ENCODE peak calls at places on chromosomes 16 and 17, in four cellular contexts. V is uterus, W is IMR-90, J is gastrocnemius medialis. G is an unnamed sample. For H3K4me1, the result is how much of the 10 kb centered on the place peaks cover.

GRCh38 chr17:14873996-14874395 is 391.1 kb downstream of the PMP22 start:
- DNase-seq in J (no peak), W (no peak), V (no peak), G (no peak)

GRCh38 chr17:76578376-76578775 is 7.3 kb downstream of the ST6GALNAC2 start:
- DNase-seq in V (no peak), W (peak), J (no peak), G (no peak)

GRCh38 chr16:4317471-4318170 is 1.8 kb downstream of the GLIS2 start:
- DNase-seq in W (no peak), V (peak), J (no peak), G (no peak)

GRCh38 chr16:64711026-64711425 is 410.8 kb downstream of the CDH11 start:
- DNase-seq in J (no peak), W (no peak), V (no peak), G (no peak)

GRCh38 chr17:76272541-76273434 is 7.6 kb downstream of the UBALD2 start:
- DNase-seq in W (no peak), V (no peak), J (peak), G (no peak)

GRCh38 chr17:50916026-50916707 is 50.0 kb upstream of the TOB1 start:
- DNase-seq in W (peak), J (no peak), V (no peak), G (no peak)

GRCh38 chr17:40097087-40097486 is 3.3 kb downstream of the NR1D1 start:
- DNase-seq in J (peak), V (peak), W (no peak), G (no peak)

GRCh38 chr17:31739300-31739699 is 119.7 kb downstream of the COPRS start:
- DNase-seq in V (no peak), J (no peak), W (peak), G (no peak)

GRCh38 chr16:49488336-49488735 is 114.7 kb downstream of the C16orf78 start:
- DNase-seq in V (no peak), W (no peak), J (no peak), G (no peak)

GRCh38 chr16:77212736-77213541 is 13.7 kb downstream of the SYCE1L start:
- DNase-seq in V (peak), W (no peak), J (no peak), G (peak)

GRCh38 chr17:82412535-82413520 is 5.3 kb upstream of the HEXD start:
- DNase-seq in V (no peak), J (no peak), W (no peak), G (no peak)

GRCh38 chr17:78338860-78339259 is 21.0 kb downstream of the SOCS3 start:
- DNase-seq in V (no peak), W (no peak), J (no peak), G (peak)

GRCh38 chr16:25912321-25912720 is 220.6 kb downstream of the HS3ST4 start:
- DNase-seq in V (no peak), J (no peak), W (no peak), G (no peak)

GRCh38 chr17:60817187-60817586 is 139.5 kb downstream of the BCAS3 start:
- DNase-seq in W (peak), V (no peak), J (no peak), G (no peak)

GRCh38 chr17:60514500-60514899 is 11.5 kb downstream of the APPBP2 start:
- DNase-seq in J (no peak), V (no peak), W (no peak), G (no peak)

GRCh38 chr17:35368086-35368824 is 5.2 kb downstream of the SLFN11 start:
- DNase-seq in J (no peak), W (peak), V (no peak), G (peak)

GRCh38 chr17:36731091-36731490 is 129.7 kb downstream of the MRM1 start:
- DNase-seq in V (no peak), W (no peak), J (no peak), G (no peak)

GRCh38 chr17:41421617-41422016 is 2.8 kb downstream of the KRT37 start:
- DNase-seq in W (no peak), J (no peak), V (no peak), G (no peak)

GRCh38 chr16:85546585-85547447 is 66.3 kb upstream of the GSE1 start:
- DNase-seq in W (no peak), V (no peak), J (no peak), G (no peak)
- TF ChIP-seq POLR2A in W (no peak), V (no peak), J (no peak), G (no peak)

GRCh38 chr16:30942421-30942796 is 6.5 kb upstream of the ORAI3 start:
- DNase-seq in W (no peak), V (no peak), J (no peak), G (no peak)

GRCh38 chr16:30944352-30944751 is 4.5 kb upstream of the ORAI3 start:
- DNase-seq in V (no peak), W (no peak), J (no peak), G (no peak)

GRCh38 chr16:30937692-30938091 is 11.2 kb upstream of the ORAI3 start:
- DNase-seq in W (no peak), J (no peak), V (no peak), G (no peak)

GRCh38 chr16:30946671-30947532 is 2.0 kb upstream of the ORAI3 start:
- DNase-seq in V (no peak), J (no peak), W (no peak), G (no peak)

GRCh38 chr16:30941600-30942420 is 7.1 kb upstream of the ORAI3 start:
- DNase-seq in V (peak), J (peak), W (peak), G (peak)
- H3K4me1 ChIP-seq in V (under half), J (under half), W (under half), G (under half)

GRCh38 chr17:73141411-73141810 is 23.4 kb upstream of the SSTR2 start:
- DNase-seq in W (no peak), V (no peak), J (no peak), G (no peak)

GRCh38 chr17:73138541-73139138 is 26.2 kb upstream of the SSTR2 start:
- DNase-seq in J (no peak), W (no peak), V (no peak), G (no peak)

GRCh38 chr17:73140531-73140930 is 24.3 kb upstream of the SSTR2 start:
- DNase-seq in J (no peak), V (no peak), W (no peak), G (no peak)

GRCh38 chr17:73137376-73137775 is 27.4 kb upstream of the SSTR2 start:
- DNase-seq in V (no peak), W (no peak), J (no peak), G (no peak)

GRCh38 chr17:73139296-73139695 is 25.5 kb upstream of the SSTR2 start:
- DNase-seq in J (no peak), W (no peak), V (no peak), G (no peak)
- TF ChIP-seq CTCF in J (no peak), W (no peak), V (no peak), G (no peak)

GRCh38 chr17:1275205-1275961 is 4.1 kb upstream of the TRARG1 start:
- DNase-seq in J (no peak), V (no peak), W (no peak), G (no peak)

GRCh38 chr17:1275962-1276736 is 3.3 kb upstream of the TRARG1 start:
- DNase-seq in W (peak), J (peak), V (peak), G (peak)

GRCh38 chr17:1286379-1287106 is 7.1 kb downstream of the TRARG1 start:
- DNase-seq in J (no peak), W (no peak), V (no peak), G (no peak)

GRCh38 chr17:1280652-1281051 is 1.2 kb downstream of the TRARG1 start:
- DNase-seq in V (no peak), J (no peak), W (no peak), G (no peak)
- TF ChIP-seq POLR2A in V (no peak), J (no peak), W (no peak), G (no peak)

GRCh38 chr17:2485543-2485942 is 26.1 kb downstream of the METTL16 start:
- DNase-seq in W (no peak), J (no peak), V (no peak), G (no peak)

GRCh38 chr17:2484876-2485275 is 26.8 kb downstream of the METTL16 start:
- DNase-seq in V (no peak), W (no peak), J (no peak), G (no peak)

GRCh38 chr17:2483084-2483483 is 28.6 kb downstream of the METTL16 start:
- DNase-seq in J (no peak), W (no peak), V (no peak), G (no peak)

GRCh38 chr17:2481760-2482159 is 29.9 kb downstream of the METTL16 start:
- DNase-seq in V (no peak), W (no peak), J (no peak), G (no peak)

DNA sequence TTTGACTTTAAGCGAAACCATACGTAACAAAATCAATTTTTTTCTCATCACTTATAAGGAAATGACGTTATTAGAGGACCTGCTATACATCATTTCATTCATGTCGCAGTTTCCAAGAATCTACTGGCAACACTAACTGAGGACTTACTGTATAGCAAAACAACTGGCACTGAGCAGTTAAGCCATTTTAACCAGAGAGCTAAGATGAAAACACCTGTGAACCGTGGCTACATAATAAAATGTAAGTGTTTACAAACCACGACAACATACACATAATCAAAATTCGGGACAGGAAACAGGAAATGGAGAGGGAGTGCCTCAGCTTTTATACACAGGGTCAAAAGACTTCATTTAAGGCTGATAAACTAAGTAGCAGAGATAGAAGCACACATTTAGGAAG is 29.5 kb downstream of the METTL16 start:
- DNase-seq in J (no peak), V (no peak), W (no peak), G (no peak)
- H3K4me1 ChIP-seq in J (under half), V (under half), W (under half), G (under half)

DNA sequence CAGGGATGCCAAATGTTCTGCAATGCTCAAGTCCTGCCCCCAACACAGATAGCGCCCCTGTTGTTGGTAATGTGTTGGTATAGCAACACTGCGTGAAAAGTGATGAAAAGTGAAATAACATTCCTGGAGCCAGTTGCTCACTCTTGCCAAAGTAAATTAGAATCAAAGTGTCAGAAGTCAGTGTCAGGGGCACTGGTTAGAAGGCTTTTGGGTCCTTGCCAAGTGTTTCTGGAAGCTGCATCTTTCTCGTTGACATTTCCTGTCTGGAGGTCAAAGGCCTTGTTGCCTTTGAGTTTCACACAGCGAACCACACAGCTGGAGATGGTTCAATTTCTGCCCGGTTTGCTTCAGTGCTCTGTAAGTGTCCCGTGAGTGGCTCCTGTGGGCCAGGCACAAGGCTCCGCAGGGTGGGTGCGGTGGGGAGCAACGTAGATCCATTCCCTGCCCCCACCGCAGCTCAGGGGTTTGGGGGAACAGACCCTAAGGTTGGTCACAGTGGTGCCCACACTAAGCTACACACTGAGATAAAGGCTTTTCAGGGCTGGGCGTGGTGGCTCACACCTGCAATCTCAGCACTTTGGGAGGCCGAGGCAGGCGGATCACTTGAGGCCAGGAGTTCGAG is 3.6 kb upstream of the SLC16A5 start:
- DNase-seq in J (no peak), V (no peak), W (no peak), G (no peak)
- TF ChIP-seq CTCF in J (no peak), V (no peak), W (no peak), G (no peak)

DNA sequence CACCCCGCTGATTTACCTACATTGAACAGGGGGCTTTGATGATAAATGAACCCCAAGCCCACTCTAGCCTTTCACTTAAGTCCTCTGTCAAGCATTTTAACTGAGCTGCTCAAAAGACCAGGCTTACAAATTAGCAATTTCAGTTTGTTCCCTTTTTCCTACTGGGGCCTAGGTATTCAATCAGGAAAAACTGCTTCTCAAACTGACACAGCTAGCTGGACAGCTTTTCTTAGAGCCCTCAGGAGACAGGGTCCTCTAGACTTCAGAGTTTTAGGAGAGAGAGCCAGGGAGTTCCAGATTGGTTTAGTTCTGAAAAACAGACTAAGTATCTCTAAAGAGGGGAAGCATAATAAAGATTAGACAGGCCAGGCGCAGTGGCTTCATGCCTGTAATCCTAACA is 6.2 kb upstream of the HEXIM2 start:
- DNase-seq in W (no peak), J (no peak), V (no peak), G (no peak)
- TF ChIP-seq POLR2A in W (no peak), J (no peak), V (no peak), G (no peak)

GRCh38 chr17:1376061-1376460 is 24.0 kb downstream of the YWHAE start:
- DNase-seq in W (no peak), J (no peak), V (no peak), G (no peak)

GRCh38 chr17:1374426-1375177 is 25.4 kb downstream of the YWHAE start:
- DNase-seq in J (no peak), V (no peak), W (no peak), G (no peak)

GRCh38 chr17:1373710-1374237 is 26.2 kb downstream of the YWHAE start:
- DNase-seq in V (no peak), J (no peak), W (no peak), G (no peak)

GRCh38 chr17:1377334-1377733 is 22.7 kb downstream of the YWHAE start:
- DNase-seq in W (no peak), J (no peak), V (no peak), G (no peak)

DNA sequence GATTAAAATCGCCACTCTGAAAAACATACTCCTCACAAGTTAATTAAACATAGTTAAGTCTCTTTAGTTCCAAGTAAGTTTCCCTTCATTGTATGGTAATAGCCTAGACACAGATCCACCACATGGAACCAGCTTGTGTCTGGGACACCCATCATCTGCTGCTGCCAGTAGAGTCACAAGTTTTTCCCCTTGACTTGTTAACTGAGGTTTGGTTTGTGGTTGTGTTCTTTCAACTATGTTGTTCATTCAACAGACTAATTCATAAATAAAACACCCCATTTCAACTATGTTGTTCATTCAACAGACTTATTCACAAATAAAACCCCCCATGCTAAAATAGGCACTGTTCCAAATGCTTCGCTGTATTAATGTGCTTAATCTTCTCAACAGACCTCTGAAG is 24.4 kb downstream of the YWHAE start:
- DNase-seq in W (no peak), J (no peak), V (no peak), G (no peak)
- H3K4me1 ChIP-seq in W (under half), J (half or more), V (under half), G (under half)

GRCh38 chr17:62984801-62985200 is 18.8 kb downstream of the TANC2 start:
- DNase-seq in V (no peak), W (no peak), J (no peak), G (no peak)

GRCh38 chr17:62981933-62982332 is 15.9 kb downstream of the TANC2 start:
- DNase-seq in V (no peak), J (no peak), W (peak), G (no peak)

GRCh38 chr17:62986549-62986948 is 20.5 kb downstream of the TANC2 start:
- DNase-seq in W (no peak), V (no peak), J (no peak), G (no peak)

DNA sequence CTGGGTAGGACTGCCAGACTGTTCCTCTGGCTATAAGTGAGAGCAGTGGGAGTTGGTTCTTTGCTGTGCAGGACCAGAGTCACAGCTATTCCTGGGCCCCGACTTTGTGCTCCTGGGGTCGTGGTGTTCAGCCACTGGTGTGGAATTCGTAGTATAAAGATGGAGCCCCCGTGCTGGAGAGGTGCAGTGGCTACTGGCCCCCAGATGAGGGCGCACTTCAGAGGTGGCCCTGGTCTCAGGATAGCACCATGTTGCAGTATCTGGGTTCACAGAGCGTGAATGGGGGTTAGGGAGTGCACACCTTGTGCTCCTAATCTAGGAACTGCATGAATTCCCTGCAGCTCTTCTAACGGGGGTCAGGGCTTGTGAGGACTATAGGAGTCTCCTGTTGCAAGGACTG is 21.1 kb downstream of the TANC2 start:
- DNase-seq in W (no peak), J (no peak), V (no peak), G (no peak)
- TF ChIP-seq CTCF in W (peak), J (no peak), V (no peak), G (no peak)

GRCh38 chr17:44862278-44862914 is 14.7 kb downstream of the HIGD1B start:
- DNase-seq in V (no peak), J (no peak), W (no peak), G (no peak)
- TF ChIP-seq POLR2A in V (no peak), J (no peak), W (no peak), G (no peak)

G was measured in Peyer's patch.